ENCODE peak calls at places on chromosome X, in four cellular contexts. B is AG08396, T is uterus, N is OCI-LY7. E is an unnamed sample.

GRCh38 chrX:132045456-132045855 is 22.4 kb downstream of the STK26 start:
- DNase-seq in B (no peak), T (no peak), N (no peak), E (no peak)

GRCh38 chrX:11196476-11196875 is 85.3 kb downstream of the HCCS start:
- DNase-seq in N (no peak), B (no peak), T (no peak), E (no peak)

GRCh38 chrX:74853255-74853654 is 72.0 kb downstream of the NEXMIF start:
- DNase-seq in N (no peak), T (no peak), B (no peak), E (no peak)

GRCh38 chrX:22073928-22074327 is 41.8 kb downstream of the PHEX start:
- DNase-seq in B (no peak), N (no peak), T (no peak), E (no peak)

GRCh38 chrX:121084903-121085611 is 37.6 kb downstream of the GLUD2 start:
- DNase-seq in T (no peak), N (no peak), B (no peak), E (no peak)

GRCh38 chrX:132463411-132463810 is 25.4 kb downstream of the MBNL3 start:
- DNase-seq in B (no peak), T (no peak), N (no peak), E (peak)

GRCh38 chrX:19728915-19729314 is 158.5 kb downstream of the SH3KBP1 start:
- DNase-seq in T (no peak), B (no peak), N (no peak), E (no peak)

GRCh38 chrX:55919367-55920221 is 202.0 kb downstream of the RRAGB start:
- DNase-seq in B (no peak), N (peak), T (no peak), E (no peak)

GRCh38 chrX:116204947-116205346 is 34.4 kb downstream of the AGTR2 start:
- DNase-seq in B (peak), N (peak), T (no peak), E (peak)

GRCh38 chrX:23784487-23785301 is 1.7 kb downstream of the SAT1 start:
- DNase-seq in B (peak), N (peak), T (peak), E (peak)

GRCh38 chrX:156008915-156009314 is 11.4 kb downstream of the IL9R start:
- DNase-seq in T (no peak), N (no peak), B (no peak), E (no peak)

GRCh38 chrX:66051989-66052388 is 12.1 kb upstream of the VSIG4 start:
- DNase-seq in B (no peak), T (no peak), N (no peak), E (no peak)

GRCh38 chrX:21873063-21873785 is 17.4 kb downstream of the YY2 start:
- DNase-seq in T (no peak), B (no peak), N (no peak), E (no peak)

GRCh38 chrX:54695231-54695630 is 102.8 kb downstream of the ITIH6 start:
- DNase-seq in T (no peak), N (no peak), B (no peak), E (no peak)